ENCODE peak calls at places on chromosomes 12 and 14, in six cellular contexts. B is H9, V is mesendoderm, P is neuronal stem cell, F is mesenchymal stem cell, H is H1. M is an unnamed sample.

GRCh38 chr14:22843123-22843925 is 6.9 kb downstream of the MMP14 start:
- DNase-seq in B (no peak), V (no peak), P (no peak), F (no peak), H (peak; percentile 33), M (no peak)

GRCh38 chr14:103121161-103121845 is 2.0 kb upstream of the TNFAIP2 start:
- DNase-seq in B (peak; percentile 53), V (no peak), P (no peak), F (peak; percentile 65), H (no peak), M (no peak)

GRCh38 chr12:724194-724855 is 28.1 kb upstream of the WNK1 start:
- DNase-seq in B (peak; percentile 65), V (peak; percentile 76), P (no peak), F (no peak), H (no peak), M (no peak)

GRCh38 chr12:68675098-68675842 is 11.5 kb upstream of the NUP107 start:
- DNase-seq in B (no peak), V (peak; percentile 22), P (no peak), F (peak; percentile 16), H (no peak), M (no peak)

GRCh38 chr14:77036484-77037337 is 8.2 kb upstream of the IRF2BPL start:
- DNase-seq in B (no peak), V (no peak), P (no peak), F (no peak), H (no peak), M (no peak)

GRCh38 chr12:19546611-19547162 is 107.4 kb downstream of the AEBP2 start:
- DNase-seq in B (no peak), V (no peak), P (no peak), F (peak; percentile 22), H (no peak), M (peak; percentile 54)

GRCh38 chr12:96208346-96208745 is 14.2 kb downstream of the ELK3 start:
- DNase-seq in B (no peak), V (no peak), P (no peak), F (peak; percentile 92), H (no peak), M (peak; percentile 86)

GRCh38 chr14:35576260-35576659 is 42.3 kb downstream of the INSM2 start:
- DNase-seq in B (no peak), V (no peak), P (no peak), F (no peak), H (no peak), M (peak; percentile 6)

GRCh38 chr14:43090380-43090779 is 1416.7 kb downstream of the FSCB start:
- DNase-seq in B (no peak), V (no peak), P (no peak), F (no peak), H (no peak), M (no peak)

GRCh38 chr12:3453266-3453862 is 37.6 kb upstream of the PRMT8 start:
- DNase-seq in B (peak; percentile 30), V (no peak), P (no peak), F (no peak), H (no peak), M (no peak)

GRCh38 chr12:107411792-107412535 is 273.6 kb upstream of the PWP1 start:
- DNase-seq in B (no peak), V (no peak), P (no peak), F (peak; percentile 63), H (no peak), M (peak; percentile 91)

GRCh38 chr12:26077915-26078314 is 46.9 kb downstream of the BHLHE41 start:
- DNase-seq in B (no peak), V (no peak), P (no peak), F (no peak), H (no peak), M (peak; percentile 46)

GRCh38 chr12:92114834-92115233 is 30.8 kb downstream of the BTG1 start:
- DNase-seq in B (no peak), V (no peak), P (no peak), F (no peak), H (no peak), M (no peak)

GRCh38 chr14:87866116-87866515 is 126.9 kb downstream of the GALC start:
- DNase-seq in B (no peak), V (no peak), P (no peak), F (no peak), H (no peak), M (no peak)

GRCh38 chr12:39490500-39491276 is 47.8 kb upstream of the KIF21A start:
- DNase-seq in B (no peak), V (no peak), P (no peak), F (no peak), H (no peak), M (no peak)

GRCh38 chr14:92924247-92924646 is 1.3 kb downstream of the CHGA start:
- DNase-seq in B (peak; percentile 50), V (peak; percentile 11), P (no peak), F (no peak), H (peak; percentile 51), M (no peak)

GRCh38 chr14:104820669-104821228 is 19.8 kb downstream of the ZBTB42 start:
- DNase-seq in B (peak; percentile 85), V (peak; percentile 87), P (no peak), F (peak; percentile 76), H (peak; percentile 63), M (peak; percentile 72)

GRCh38 chr12:120687570-120688289 is 781 bp downstream of the MLEC start:
- DNase-seq in B (no peak), V (peak; percentile 54), P (no peak), F (peak; percentile 58), H (no peak), M (no peak)

GRCh38 chr12:42504049-42504448 is 85.5 kb downstream of the PRICKLE1 start:
- DNase-seq in B (no peak), V (no peak), P (no peak), F (peak; percentile 16), H (peak; percentile 27), M (peak; percentile 44)

GRCh38 chr14:75751291-75751690 is 90.2 kb downstream of the TTLL5 start:
- DNase-seq in B (no peak), V (no peak), P (no peak), F (peak; percentile 56), H (no peak), M (peak; percentile 49)

GRCh38 chr12:7079826-7080125 is 12.5 kb downstream of the C1R start:
- DNase-seq in B (no peak), V (no peak), P (no peak), F (peak; percentile 82), H (no peak), M (peak; percentile 76)

GRCh38 chr12:69511469-69511868 is 41.3 kb downstream of the FRS2 start:
- DNase-seq in B (no peak), V (no peak), P (no peak), F (peak; percentile 35), H (no peak), M (peak; percentile 62)

GRCh38 chr14:80959448-80960006 is 4.1 kb downstream of the TSHR start:
- DNase-seq in B (no peak), V (no peak), P (no peak), F (peak; percentile 13), H (no peak), M (no peak)

GRCh38 chr14:68539311-68539737 is 253.5 kb downstream of the ZFP36L1 start:
- DNase-seq in B (no peak), V (no peak), P (peak; percentile 82), F (no peak), H (no peak), M (no peak)

GRCh38 chr14:83294941-83295340 is 1761.3 kb upstream of the SEL1L start:
- DNase-seq in B (no peak), V (no peak), P (no peak), F (peak; percentile 1), H (no peak), M (peak; percentile 51)

GRCh38 chr12:110317921-110318320 is 36.9 kb downstream of the ATP2A2 start:
- DNase-seq in B (no peak), V (no peak), P (no peak), F (peak; percentile 67), H (no peak), M (peak; percentile 68)

GRCh38 chr12:52634266-52635056 is 16.1 kb upstream of the KRT73 start:
- DNase-seq in B (peak; percentile 24), V (no peak), P (no peak), F (no peak), H (peak; percentile 14), M (no peak)

GRCh38 chr12:8871067-8871466 is 43.2 kb upstream of the PHC1 start:
- DNase-seq in B (no peak), V (no peak), P (no peak), F (no peak), H (no peak), M (no peak)
- H2BK15ac ChIP-seq in B (no peak overlapping the region), V (no peak overlapping the region), P (no peak overlapping the region), F (no peak overlapping the region), H (no peak overlapping the region), M (no peak overlapping the region)

DNA sequence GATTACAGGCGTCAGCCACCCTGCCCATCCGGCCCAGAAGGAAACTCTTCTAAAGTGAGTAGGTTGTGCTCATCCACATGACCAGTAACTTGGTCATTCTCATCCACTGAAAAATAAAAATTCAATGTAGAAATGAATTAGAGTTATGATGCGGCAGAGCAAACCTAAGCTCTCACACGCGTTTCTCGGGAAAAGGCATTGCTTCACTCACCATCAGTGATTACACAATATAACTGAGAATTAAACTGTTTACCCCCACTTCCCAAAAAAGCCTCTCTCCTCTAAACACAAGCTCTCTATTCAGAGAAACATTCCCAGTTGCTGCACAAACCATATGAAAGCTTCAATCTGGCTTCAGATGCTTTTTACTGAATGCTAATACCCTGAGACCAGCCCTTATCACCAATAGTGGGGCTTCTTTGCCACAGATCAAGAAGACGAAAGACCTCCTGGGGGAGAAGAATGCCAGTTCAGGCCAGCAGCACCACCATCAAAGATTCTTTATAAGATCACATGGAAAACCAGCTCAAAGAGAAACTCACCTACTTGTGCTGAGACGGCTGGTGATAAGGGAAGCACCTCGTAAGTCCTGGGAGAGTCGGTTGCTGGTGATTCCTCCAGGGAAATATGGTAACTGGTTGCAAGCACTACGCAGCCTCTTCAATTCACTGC is 121.5 kb upstream of the SFSWAP start:
- DNase-seq in B (no peak), V (peak; percentile 73), P (no peak), F (no peak), H (no peak), M (no peak)
- H2BK15ac ChIP-seq in B (no peak overlapping the region), V (no peak overlapping the region), P (no peak overlapping the region), F (no peak overlapping the region), H (no peak overlapping the region), M (no peak overlapping the region)

DNA sequence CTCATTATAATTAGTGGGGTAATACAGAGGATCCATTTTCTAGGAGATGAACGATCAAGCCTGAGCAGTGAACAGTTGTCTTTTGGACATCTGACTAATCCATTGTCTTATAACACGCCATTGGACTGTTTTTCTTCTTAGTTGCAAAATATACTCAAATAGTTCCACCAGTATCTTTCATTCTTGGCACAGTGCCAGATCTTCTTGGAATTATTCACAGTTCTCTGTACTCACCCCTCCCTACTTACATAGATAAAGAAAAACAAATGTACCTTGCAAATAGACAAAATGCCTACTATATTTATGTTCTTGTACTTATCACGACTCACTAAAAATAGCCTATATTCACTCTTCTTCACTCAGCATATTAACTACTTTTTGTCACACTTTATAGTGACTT is 3.8 kb downstream of the CBLN3 start:
- DNase-seq in B (no peak), V (no peak), P (no peak), F (peak; percentile 52), H (no peak), M (peak; percentile 83)
- H2BK15ac ChIP-seq in B (no peak overlapping the region), V (no peak overlapping the region), P (no peak overlapping the region), F (no peak overlapping the region), H (no peak overlapping the region), M (no peak overlapping the region)

DNA sequence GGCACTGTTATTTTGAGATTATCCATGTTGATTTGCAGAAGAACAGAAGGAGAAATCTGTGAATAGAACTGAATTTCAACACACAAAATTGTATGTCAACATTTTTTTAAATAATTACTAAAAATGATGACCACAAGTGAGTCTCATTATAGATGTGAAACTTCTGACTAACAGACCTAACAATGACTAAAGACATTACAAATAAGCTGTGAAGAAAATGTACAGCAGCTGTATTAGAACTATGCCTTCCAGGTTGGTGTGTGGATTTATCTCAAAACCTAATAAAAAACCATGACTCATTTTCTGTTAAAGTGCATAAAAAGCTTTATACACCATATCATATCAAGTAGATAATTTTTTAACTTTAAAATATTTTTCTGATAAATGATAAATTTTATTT is 22.5 kb upstream of the FOXG1 start:
- DNase-seq in B (no peak), V (no peak), P (no peak), F (no peak), H (no peak), M (no peak)
- H2BK15ac ChIP-seq in B (no peak overlapping the region), V (no peak overlapping the region), P (no peak overlapping the region), F (no peak overlapping the region), H (no peak overlapping the region), M (no peak overlapping the region)